ENCODE peak calls at places on chromosome X, in five cellular contexts. E is upper lobe of right lung, I is psoas muscle, Z is HTR-8/SVneo, G is amniotic stem cell. X is an unnamed sample.

GRCh38 chrX:22164770-22165388 is 107.8 kb upstream of the CBLL2 start:
- DNase-seq in Z (peak), E (no peak), G (no peak), I (no peak), X (no peak)

GRCh38 chrX:37862851-37863250 is 15.5 kb upstream of the DYNLT3 start:
- DNase-seq in E (no peak), G (no peak), Z (no peak), I (no peak), X (no peak)

GRCh38 chrX:136694491-136695087 is 46.6 kb downstream of the CD40LG start:
- DNase-seq in E (no peak), I (no peak), Z (peak), G (peak), X (no peak)

GRCh38 chrX:106952988-106953387 is 32.8 kb downstream of the CLDN2 start:
- DNase-seq in G (no peak), E (no peak), I (no peak), Z (no peak), X (no peak)

GRCh38 chrX:69107231-69107739 is 58.0 kb downstream of the PJA1 start:
- DNase-seq in I (no peak), E (no peak), G (no peak), Z (no peak), X (peak)

GRCh38 chrX:87571965-87572364 is 54.4 kb downstream of the KLHL4 start:
- DNase-seq in I (no peak), G (no peak), E (no peak), Z (no peak), X (no peak)

GRCh38 chrX:40097492-40098263 is at the start of gene BCOR:
- DNase-seq in G (no peak), E (peak), Z (no peak), I (peak), X (peak)

GRCh38 chrX:154459843-154460242 is 1.8 kb downstream of the PLXNA3 start:
- DNase-seq in G (no peak), I (no peak), Z (no peak), E (no peak), X (no peak)

GRCh38 chrX:149825424-149825823 is 43.7 kb downstream of the MAGEA9 start:
- DNase-seq in I (no peak), G (no peak), Z (no peak), E (no peak), X (no peak)

GRCh38 chrX:135432881-135433521 is 11.3 kb downstream of the SMIM10L2A start:
- DNase-seq in E (peak), Z (no peak), G (no peak), I (no peak), X (no peak)

GRCh38 chrX:117633277-117633676 is 483.3 kb downstream of the KLHL13 start:
- DNase-seq in E (no peak), I (no peak), Z (no peak), G (no peak), X (no peak)

GRCh38 chrX:129781134-129782014 is 1.6 kb downstream of the SASH3 start:
- DNase-seq in Z (no peak), G (no peak), E (peak), I (peak), X (peak)

GRCh38 chrX:70552174-70552704 is 107.6 kb downstream of the DLG3 start:
- DNase-seq in I (no peak), Z (no peak), E (no peak), G (no peak), X (no peak)

X was measured in left lung.